ENCODE peak calls at places on chromosomes 6 and 20, in four cellular contexts. I is RWPE2, M is PC-9, H is cardiac muscle cell. X is an unnamed sample.

GRCh38 chr6:120026791-120027190 is 677.2 kb upstream of the MAN1A1 start:
- DNase-seq in M (no peak), I (no peak), H (no peak), X (no peak)

GRCh38 chr6:158303210-158303731 is 9.0 kb upstream of the TULP4 start:
- DNase-seq in H (no peak), M (no peak), I (no peak), X (no peak)

GRCh38 chr20:646107-646867 is 6.7 kb downstream of the SRXN1 start:
- DNase-seq in M (peak; percentile 35), I (no peak), H (no peak), X (no peak)

GRCh38 chr20:63017076-63017825 is 10.5 kb upstream of the BHLHE23 start:
- DNase-seq in I (peak; percentile 83), M (no peak), H (no peak), X (no peak)

GRCh38 chr6:96811136-96811535 is 26.1 kb downstream of the GPR63 start:
- DNase-seq in I (no peak), H (no peak), M (no peak), X (no peak)

GRCh38 chr20:41181567-41181966 is 44.2 kb downstream of the PLCG1 start:
- DNase-seq in I (peak; percentile 69), H (no peak), M (no peak), X (no peak)

GRCh38 chr20:36624925-36625324 is 19.3 kb downstream of the RAB5IF start:
- DNase-seq in I (no peak), M (no peak), H (no peak), X (no peak)

GRCh38 chr6:52514514-52514913 is 62.3 kb downstream of the TRAM2 start:
- DNase-seq in M (no peak), H (no peak), I (no peak), X (peak; percentile 74)

GRCh38 chr6:131640576-131640975 is 3.5 kb downstream of the ENPP3 start:
- DNase-seq in M (no peak), I (no peak), H (no peak), X (no peak)

GRCh38 chr20:48734104-48734749 is 93.6 kb downstream of the PREX1 start:
- DNase-seq in M (no peak), I (no peak), H (no peak), X (no peak)

GRCh38 chr6:14763139-14763538 is 482.7 kb upstream of the JARID2 start:
- DNase-seq in M (no peak), I (no peak), H (no peak), X (no peak)

GRCh38 chr6:156912431-156912830 is 135.3 kb downstream of the ARID1B start:
- DNase-seq in H (no peak), M (no peak), I (no peak), X (no peak)

GRCh38 chr6:53717571-53717970 is 52.0 kb upstream of the KLHL31 start:
- DNase-seq in I (no peak), H (no peak), M (no peak), X (no peak)

GRCh38 chr20:22341508-22341907 is 242.9 kb downstream of the FOXA2 start:
- DNase-seq in I (no peak), H (no peak), M (peak; percentile 35), X (no peak)

GRCh38 chr6:11258260-11259237 is 26.1 kb upstream of the NEDD9 start:
- DNase-seq in H (no peak), M (no peak), I (no peak), X (no peak)

GRCh38 chr6:71533939-71534379 is 245.3 kb downstream of the OGFRL1 start:
- DNase-seq in M (no peak), H (no peak), I (no peak), X (no peak)

GRCh38 chr20:58433759-58434158 is 44.7 kb downstream of the VAPB start:
- DNase-seq in M (no peak), I (no peak), H (no peak), X (no peak)

GRCh38 chr20:20360464-20360863 is 7.4 kb upstream of the INSM1 start:
- DNase-seq in I (no peak), H (peak; percentile 65), M (peak; percentile 21), X (no peak)

GRCh38 chr6:104788400-104788799 is 71.3 kb downstream of the HACE1 start:
- DNase-seq in M (no peak), H (no peak), I (no peak), X (no peak)

GRCh38 chr6:165876568-165876967 is 213.5 kb upstream of the PDE10A start:
- DNase-seq in M (no peak), H (no peak), I (no peak), X (no peak)

GRCh38 chr20:25356294-25356933 is 34.2 kb downstream of the ABHD12 start:
- DNase-seq in M (no peak), I (no peak), H (no peak), X (no peak)

GRCh38 chr6:105184921-105185320 is 5.1 kb upstream of the POPDC3 start:
- DNase-seq in H (no peak), M (no peak), I (no peak), X (no peak)

GRCh38 chr6:165883851-165884640 is 221.0 kb upstream of the PDE10A start:
- DNase-seq in M (no peak), H (no peak), I (no peak), X (no peak)

GRCh38 chr6:56624046-56624727 is 18.5 kb downstream of the DST start:
- DNase-seq in H (no peak), M (no peak), I (no peak), X (no peak)

GRCh38 chr20:18632196-18632789 is 44.4 kb downstream of the DTD1 start:
- DNase-seq in I (no peak), M (peak; percentile 57), H (peak; percentile 81), X (no peak)

GRCh38 chr20:63188159-63188442 is 27.8 kb downstream of the YTHDF1 start:
- DNase-seq in H (no peak), I (no peak), M (no peak), X (no peak)

GRCh38 chr6:15421945-15422733 is 176.3 kb downstream of the JARID2 start:
- DNase-seq in H (no peak), M (no peak), I (no peak), X (no peak)

GRCh38 chr20:51447097-51447764 is 95.3 kb downstream of the NFATC2 start:
- DNase-seq in I (peak; percentile 99), H (no peak), M (peak; percentile 78), X (peak; percentile 77)

GRCh38 chr6:130018830-130019795 is 732 bp downstream of the L3MBTL3 start:
- DNase-seq in I (no peak), M (peak; percentile 20), H (peak; percentile 72), X (no peak)

GRCh38 chr6:28880519-28880893 is 43.3 kb downstream of the TRIM27 start:
- DNase-seq in M (no peak), H (no peak), I (no peak), X (no peak)

GRCh38 chr6:87514831-87515230 is 42.1 kb downstream of the SLC35A1 start:
- DNase-seq in H (no peak), I (no peak), M (no peak), X (no peak)

GRCh38 chr6:87522686-87523085 is 49.9 kb downstream of the SLC35A1 start:
- DNase-seq in I (no peak), M (no peak), H (no peak), X (no peak)

DNA sequence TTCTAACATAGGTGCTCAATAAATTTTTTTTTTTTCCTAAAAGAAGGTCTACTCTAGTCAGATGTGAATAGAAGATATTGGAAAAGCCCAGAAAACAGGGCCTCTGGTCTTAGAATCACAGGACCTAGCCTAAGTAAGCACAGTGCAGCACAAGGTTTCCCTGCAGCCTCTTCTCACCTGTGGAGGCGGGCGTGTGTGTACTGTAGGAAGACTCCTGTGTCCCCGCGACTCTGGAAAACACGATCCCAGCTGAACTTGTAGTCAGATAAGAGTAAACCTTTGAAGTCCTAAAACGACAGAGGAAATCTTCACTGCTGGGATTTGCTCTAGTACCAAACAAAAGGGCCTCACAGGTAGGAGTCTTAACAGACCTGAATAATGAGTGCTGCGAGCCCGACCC is 45.7 kb downstream of the SLC35A1 start:
- DNase-seq in M (no peak), I (no peak), H (no peak), X (no peak)
- H3K4me3 ChIP-seq in M (no peak overlapping the region), I (no peak overlapping the region), H (no peak overlapping the region), X (no peak overlapping the region)

DNA sequence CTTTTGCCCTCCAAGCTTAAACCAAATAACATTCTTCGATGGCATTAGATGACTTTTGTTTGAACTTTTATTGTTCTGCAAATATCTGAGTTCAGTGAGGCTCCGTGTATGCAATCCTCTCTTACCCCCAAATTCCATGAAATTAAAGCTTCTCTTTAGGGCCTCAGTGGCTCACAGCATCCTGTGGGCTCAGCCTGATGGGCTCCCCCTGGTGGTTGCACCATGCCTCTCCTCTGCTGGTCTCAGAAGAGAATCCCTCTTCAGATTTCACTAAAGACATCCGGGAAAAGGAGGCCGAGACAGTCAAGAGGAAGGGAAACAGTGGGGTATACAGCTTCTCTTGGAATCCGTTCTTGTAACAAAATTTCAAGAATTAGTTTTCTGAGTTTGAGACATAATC is 331.6 kb upstream of the NT5E start:
- DNase-seq in H (no peak), I (no peak), M (no peak), X (no peak)
- TF ChIP-seq CTCF in H (peak; percentile 27), I (no peak), M (no peak), X (no peak)

GRCh38 chr6:46893648-46894047 is 28.1 kb downstream of the ADGRF5 start:
- DNase-seq in I (no peak), H (no peak), M (no peak), X (no peak)
- H3K4me1 ChIP-seq in I (peaks cover 4% of the 10 kb centered on the region), H (no peaks in the 10 kb centered on the region), M (no peaks in the 10 kb centered on the region), X (no peaks in the 10 kb centered on the region)

GRCh38 chr6:125818659-125819297 is 28.0 kb downstream of the NCOA7 start:
- DNase-seq in H (no peak), M (no peak), I (no peak), X (no peak)
- H3K4me3 ChIP-seq in H (no peak overlapping the region), M (peak overlapping the region; percentile 28), I (no peak overlapping the region), X (no peak overlapping the region)